ENCODE peak calls at places on chromosomes 11 and 22, in six cellular contexts. I, N, G, V, P and T are unnamed samples.

GRCh38 chr11:111441443-111441842 is 62.4 kb upstream of the POU2AF1 start:
- DNase-seq in N (no peak), V (no peak), I (no peak), G (no peak), P (no peak), T (no peak)

GRCh38 chr11:6667733-6668374 is 12.2 kb upstream of the DCHS1 start:
- DNase-seq in G (peak; percentile 48), P (peak; percentile 49), N (peak; percentile 41), V (no peak), I (peak; percentile 38), T (no peak)

GRCh38 chr11:27216268-27217149 is 146.5 kb downstream of the CCDC34 start:
- DNase-seq in P (no peak), G (no peak), V (no peak), I (no peak), N (no peak), T (no peak)

GRCh38 chr22:50606126-50606525 is 5.5 kb downstream of the MAPK8IP2 start:
- DNase-seq in I (no peak), N (no peak), V (no peak), G (no peak), P (no peak), T (no peak)

GRCh38 chr11:64000026-64000739 is 13.9 kb downstream of the OTUB1 start:
- DNase-seq in I (no peak), G (no peak), N (no peak), V (no peak), P (no peak), T (peak; percentile 76)

GRCh38 chr22:43198936-43199335 is 12.0 kb upstream of the TTLL12 start:
- DNase-seq in P (no peak), N (no peak), V (no peak), G (no peak), I (no peak), T (no peak)

GRCh38 chr11:105344938-105345337 is 205.4 kb upstream of the CARD18 start:
- DNase-seq in V (no peak), P (no peak), I (no peak), G (no peak), N (no peak), T (no peak)

GRCh38 chr11:33930317-33931021 is 38.6 kb upstream of the LMO2 start:
- DNase-seq in V (no peak), I (no peak), P (no peak), G (no peak), N (no peak), T (no peak)

GRCh38 chr22:41801147-41801819 is 804 bp downstream of the CCDC134 start:
- DNase-seq in P (no peak), G (no peak), I (no peak), N (no peak), V (no peak), T (no peak)

GRCh38 chr11:126416542-126417090 is 61.1 kb downstream of the ST3GAL4 start:
- DNase-seq in P (no peak), I (no peak), G (peak; percentile 27), V (no peak), N (no peak), T (no peak)

GRCh38 chr11:78140392-78141077 is 1.1 kb upstream of the ALG8 start:
- DNase-seq in P (peak; percentile 33), V (no peak), G (no peak), N (no peak), I (no peak), T (no peak)

GRCh38 chr22:36379593-36380361 is 8.0 kb downstream of the MYH9 start:
- DNase-seq in P (no peak), N (no peak), I (no peak), G (no peak), V (no peak), T (no peak)

GRCh38 chr11:70951139-70951804 is 301.1 kb downstream of the SHANK2 start:
- DNase-seq in P (peak; percentile 65), V (no peak), N (no peak), I (no peak), G (no peak), T (no peak)

GRCh38 chr11:107567739-107568335 is 2.3 kb upstream of the ALKBH8 start:
- DNase-seq in P (no peak), G (no peak), V (no peak), I (no peak), N (no peak), T (no peak)

GRCh38 chr22:43442386-43443060 is 30.7 kb downstream of the MPPED1 start:
- DNase-seq in N (no peak), P (no peak), V (no peak), I (no peak), G (no peak), T (no peak)

GRCh38 chr11:93020248-93021088 is 51.0 kb downstream of the MTNR1B start:
- DNase-seq in I (no peak), P (no peak), N (no peak), G (no peak), V (no peak), T (peak; percentile 22)

GRCh38 chr11:117199916-117200812 is 994 bp downstream of the TAGLN start:
- DNase-seq in P (no peak), V (no peak), I (no peak), N (no peak), G (no peak), T (no peak)
- H3K9ac ChIP-seq in P (no peak overlapping the region), V (peak overlapping the region; percentile 64), I (no peak overlapping the region), N (no peak overlapping the region), G (no peak overlapping the region), T (peak overlapping the region; percentile 79)

GRCh38 chr11:61258546-61258945 is 17.6 kb downstream of the PGA5 start:
- DNase-seq in I (no peak), N (no peak), P (no peak), G (no peak), V (no peak), T (no peak)

GRCh38 chr11:61259363-61259762 is 18.4 kb downstream of the PGA5 start:
- DNase-seq in N (no peak), V (no peak), G (no peak), P (no peak), I (no peak), T (no peak)

GRCh38 chr11:61256710-61257482 is 15.9 kb downstream of the PGA5 start:
- DNase-seq in I (no peak), V (no peak), P (no peak), G (no peak), N (no peak), T (no peak)

GRCh38 chr11:61254403-61255025 is 13.5 kb downstream of the PGA5 start:
- DNase-seq in G (peak; percentile 25), N (peak; percentile 57), I (peak; percentile 34), P (peak; percentile 86), V (peak; percentile 38), T (peak; percentile 51)
- TF ChIP-seq ZNF274 in G (no peak), N (peak; percentile 32), I (no peak), P (no peak), V (no peak), T (no peak)

DNA sequence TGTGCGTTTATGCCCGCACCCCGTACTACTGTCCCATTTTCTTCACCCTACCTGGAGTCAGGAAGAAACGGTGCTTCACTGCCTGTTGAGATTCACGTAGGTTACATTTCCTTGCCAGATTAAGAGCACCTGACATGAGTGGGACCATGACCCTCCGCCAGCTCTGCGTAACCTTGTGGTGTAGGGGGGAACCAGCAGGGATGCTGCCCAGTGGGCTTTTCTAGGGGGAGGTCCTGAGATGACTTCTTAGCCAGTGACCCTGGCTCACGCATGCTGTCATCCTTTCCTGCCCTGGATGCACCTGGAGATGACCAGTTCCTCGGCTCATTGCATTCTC is 967 bp upstream of the ARVCF start:
- DNase-seq in N (no peak), P (no peak), G (no peak), V (no peak), I (no peak), T (no peak)
- TF ChIP-seq YY1 in N (no peak), P (no peak), G (no peak), V (no peak), I (no peak), T (no peak)

GRCh38 chr22:26893711-26894110 is 236.3 kb downstream of the MIAT start:
- DNase-seq in N (no peak), I (no peak), V (no peak), P (no peak), G (no peak), T (peak; percentile 27)
- H3K9ac ChIP-seq in N (no peak overlapping the region), I (no peak overlapping the region), V (no peak overlapping the region), P (no peak overlapping the region), G (no peak overlapping the region), T (no peak overlapping the region)

DNA sequence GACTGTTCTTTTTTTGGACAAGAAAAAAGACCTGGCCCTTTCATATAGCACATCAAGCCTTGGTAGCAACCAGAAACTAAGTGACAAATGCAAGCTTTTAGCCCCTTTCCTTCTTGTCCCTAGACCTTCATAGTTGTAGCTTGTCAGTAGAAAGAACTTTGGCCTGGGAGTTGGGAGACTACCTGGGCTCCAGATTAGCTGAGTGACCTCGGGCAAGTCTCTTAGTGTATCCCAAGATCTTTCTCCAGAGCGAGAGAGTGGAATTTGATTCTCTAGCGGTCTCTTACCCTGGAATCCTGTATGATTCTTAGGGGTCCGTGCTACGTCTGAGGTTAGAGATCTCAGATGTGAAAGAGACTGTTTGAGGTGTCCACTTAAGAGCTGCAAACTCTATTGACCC is 59.0 kb downstream of the ZNRF3 start:
- DNase-seq in V (no peak), I (no peak), G (no peak), P (no peak), N (no peak), T (no peak)
- TF ChIP-seq ZNF274 in V (no peak), I (no peak), G (no peak), P (no peak), N (no peak), T (no peak)

GRCh38 chr11:131917634-131918384 is 547.4 kb downstream of the NTM start:
- DNase-seq in V (no peak), G (no peak), I (no peak), P (no peak), N (no peak), T (no peak)

GRCh38 chr11:131914299-131914902 is 544.0 kb downstream of the NTM start:
- DNase-seq in I (no peak), P (no peak), G (no peak), N (no peak), V (no peak), T (no peak)

GRCh38 chr11:131913267-131913666 is 542.9 kb downstream of the NTM start:
- DNase-seq in I (no peak), V (no peak), G (no peak), N (no peak), P (no peak), T (no peak)

GRCh38 chr11:131918663-131919062 is 548.2 kb downstream of the NTM start:
- DNase-seq in G (no peak), I (no peak), P (no peak), V (no peak), N (no peak), T (no peak)

GRCh38 chr11:131916633-131917032 is 546.2 kb downstream of the NTM start:
- DNase-seq in I (no peak), N (no peak), G (no peak), P (no peak), V (no peak), T (no peak)
- TF ChIP-seq YY1 in I (no peak), N (no peak), G (no peak), P (no peak), V (no peak), T (no peak)